ENCODE peak calls at places on chromosome 3, in four cellular contexts. K is H1, I is GM06990, V is GM10248. A is an unnamed sample.

GRCh38 chr3:61354604-61355003 is 103.4 kb upstream of the FHIT start:
- DNase-seq in I (no peak), V (no peak), K (no peak), A (no peak)

GRCh38 chr3:151476344-151477018 is 15.6 kb upstream of the IGSF10 start:
- DNase-seq in K (no peak), I (no peak), V (no peak), A (no peak)

GRCh38 chr3:125374501-125374995 is 577 bp downstream of the ZNF148 start:
- DNase-seq in I (no peak), V (peak; percentile 60), K (peak; percentile 68), A (peak; percentile 52)

GRCh38 chr3:48434591-48435222 is 4.8 kb upstream of the PLXNB1 start:
- DNase-seq in V (no peak), I (no peak), K (no peak), A (peak; percentile 18)

GRCh38 chr3:149717391-149718056 is 34.8 kb downstream of the COMMD2 start:
- DNase-seq in I (no peak), K (peak; percentile 57), V (peak; percentile 40), A (peak; percentile 58)

GRCh38 chr3:128416578-128417150 is 50.0 kb downstream of the DNAJB8 start:
- DNase-seq in I (no peak), V (no peak), K (no peak), A (no peak)

GRCh38 chr3:13715167-13715954 is 164.5 kb downstream of the WNT7A start:
- DNase-seq in V (peak; percentile 3), K (peak; percentile 23), I (no peak), A (no peak)

GRCh38 chr3:56593455-56594158 is 36.6 kb downstream of the CCDC66 start:
- DNase-seq in K (no peak), V (no peak), I (no peak), A (peak; percentile 61)

GRCh38 chr3:38119248-38119544 is 17.7 kb downstream of the ACAA1 start:
- DNase-seq in I (no peak), V (no peak), K (no peak), A (no peak)

GRCh38 chr3:146072824-146073223 is 88.2 kb downstream of the PLOD2 start:
- DNase-seq in I (no peak), V (no peak), K (no peak), A (no peak)

GRCh38 chr3:14879161-14879888 is 60.6 kb downstream of the FGD5 start:
- DNase-seq in V (no peak), I (no peak), K (no peak), A (peak; percentile 47)

GRCh38 chr3:50028336-50028735 is 60.4 kb upstream of the RBM5 start:
- DNase-seq in K (no peak), I (no peak), V (no peak), A (no peak)

GRCh38 chr3:45687828-45688193 is 1.4 kb upstream of the SACM1L start:
- DNase-seq in V (no peak), I (no peak), K (no peak), A (no peak)

GRCh38 chr3:141828487-141829284 is 47.8 kb upstream of the ATP1B3 start:
- DNase-seq in I (no peak), K (no peak), V (no peak), A (no peak)

GRCh38 chr3:53668872-53669271 is 174.5 kb downstream of the CACNA1D start:
- DNase-seq in I (no peak), V (no peak), K (no peak), A (no peak)
- TF ChIP-seq CTCF in I (peak; percentile 50), V (peak; percentile 34), K (no peak), A (no peak)

GRCh38 chr3:27666708-27667107 is 55.4 kb downstream of the EOMES start:
- DNase-seq in K (peak; percentile 79), I (no peak), V (no peak), A (peak; percentile 34)
- TF ChIP-seq CTCF in K (no peak), I (no peak), V (no peak), A (no peak)

DNA sequence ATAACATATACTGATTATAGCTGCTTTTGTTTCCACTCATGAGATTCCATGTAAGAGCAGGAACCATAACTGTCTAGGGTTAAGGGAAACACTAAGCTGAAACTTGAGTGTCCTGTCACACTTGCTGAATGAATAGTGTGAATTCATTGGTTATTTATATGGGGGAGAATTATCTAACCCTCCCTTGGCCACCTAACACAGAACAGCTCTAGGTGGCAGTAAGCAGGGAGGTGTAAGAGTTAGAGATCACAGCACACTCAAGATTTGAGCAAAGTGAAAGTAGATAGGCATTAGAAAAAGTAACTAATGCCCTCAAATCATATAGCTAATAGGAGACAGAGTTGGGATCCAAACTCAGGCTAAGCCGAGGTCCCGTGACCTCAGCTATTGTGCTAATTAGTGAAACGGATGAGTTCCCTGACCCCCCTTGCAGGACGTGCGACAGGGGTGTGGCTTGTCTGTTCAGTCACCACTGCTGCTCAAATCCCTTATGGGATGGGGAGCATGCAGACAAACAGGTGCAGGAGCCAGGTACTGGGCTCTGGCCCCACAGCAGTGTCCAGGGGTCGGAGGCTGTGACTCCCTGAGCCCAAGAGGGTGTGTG is 27.7 kb upstream of the ANO10 start:
- DNase-seq in V (no peak), I (no peak), K (no peak), A (no peak)
- TF ChIP-seq CTCF in V (no peak), I (no peak), K (no peak), A (no peak)

GRCh38 chr3:191217331-191217730 is 18.3 kb downstream of the OSTN start:
- DNase-seq in V (no peak), I (no peak), K (no peak), A (no peak)

GRCh38 chr3:191216510-191216909 is 17.5 kb downstream of the OSTN start:
- DNase-seq in V (no peak), K (no peak), I (no peak), A (no peak)

GRCh38 chr3:191220908-191221307 is 21.9 kb downstream of the OSTN start:
- DNase-seq in V (no peak), K (no peak), I (no peak), A (no peak)
- TF ChIP-seq CTCF in V (no peak), K (no peak), I (peak; percentile 14), A (no peak)

GRCh38 chr3:126939347-126939735 is 43.6 kb upstream of the PLXNA1 start:
- DNase-seq in V (no peak), K (no peak), I (no peak), A (no peak)
- TF ChIP-seq CTCF in V (peak; percentile 2), K (peak; percentile 49), I (no peak), A (no peak)

GRCh38 chr3:98985406-98985805 is 83.9 kb upstream of the DCBLD2 start:
- DNase-seq in I (no peak), V (no peak), K (no peak), A (no peak)
- TF ChIP-seq CTCF in I (no peak), V (no peak), K (no peak), A (no peak)

DNA sequence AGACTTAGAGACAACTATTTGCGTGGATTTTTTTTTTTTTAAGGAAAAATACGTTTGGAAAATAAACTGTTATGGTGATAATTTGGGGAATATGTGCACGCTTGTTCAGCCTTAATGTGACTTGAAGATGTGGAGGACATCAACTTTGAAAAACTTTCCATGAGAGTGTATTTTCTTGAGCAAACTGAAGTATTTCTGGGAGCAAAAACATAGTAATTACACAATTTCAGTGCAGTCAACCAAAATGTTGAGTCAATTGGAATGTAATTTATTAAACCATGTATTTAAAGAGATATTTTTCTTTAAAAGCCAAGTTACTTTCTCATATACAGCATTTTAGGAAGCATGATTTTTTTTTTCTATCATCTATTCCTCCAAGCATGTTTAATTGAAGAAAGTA is 80.3 kb upstream of the FLNB start:
- DNase-seq in I (no peak), V (no peak), K (no peak), A (no peak)
- TF ChIP-seq CTCF in I (no peak), V (no peak), K (no peak), A (no peak)

A was measured in activated CD8-positive, alpha-beta T cell treated with anti-CD3 and anti-CD28 coated beads for 36 hours.